ENCODE peak calls at places on chromosomes 6 and 20, in nine cellular contexts. D is AG04450, P is ascending aorta, S is mucosa of descending colon, E is GM13976, I is pancreas, L is AG09319, O is neural crest cell, W is mammary epithelial cell. U is an unnamed sample.
A peak's percentile ranks its signal among the peaks of the same experiment; 100 is the strongest.

GRCh38 chr20:46955601-46956556 is 61.2 kb downstream of the EYA2 start:
- DNase-seq in W (peak; percentile 34), D (peak; percentile 39), P (no peak), E (no peak), L (no peak), I (no peak), S (no peak), O (no peak), U (no peak)

GRCh38 chr6:220736-221475 is 71.4 kb upstream of the DUSP22 start:
- DNase-seq in W (no peak), I (no peak), S (no peak), L (no peak), P (peak; percentile 13), E (no peak), D (no peak), O (no peak), U (no peak)

GRCh38 chr6:20802596-20802995 is 268.3 kb downstream of the CDKAL1 start:
- DNase-seq in E (no peak), L (no peak), P (no peak), W (no peak), O (no peak), S (no peak), I (no peak), D (no peak), U (no peak)

GRCh38 chr6:18503187-18503586 is 116.0 kb downstream of the RNF144B start:
- DNase-seq in W (no peak), O (no peak), S (no peak), L (no peak), P (no peak), E (no peak), I (no peak), D (no peak), U (no peak)

GRCh38 chr6:170184324-170184723 is 106.6 kb downstream of the DLL1 start:
- DNase-seq in L (no peak), O (no peak), W (no peak), P (no peak), D (no peak), E (no peak), S (no peak), I (no peak), U (no peak)

GRCh38 chr6:116409756-116410155 is 39.0 kb downstream of the DSE start:
- DNase-seq in L (no peak), I (no peak), D (no peak), E (peak; percentile 65), O (no peak), S (no peak), W (no peak), P (no peak), U (peak; percentile 57)

GRCh38 chr6:100670056-100670455 is 205.3 kb upstream of the SIM1 start:
- DNase-seq in O (no peak), D (no peak), L (no peak), E (no peak), S (no peak), W (no peak), P (no peak), I (no peak), U (no peak)

GRCh38 chr20:17850674-17851006 is 118.0 kb downstream of the SNX5 start:
- DNase-seq in D (no peak), P (no peak), O (no peak), W (no peak), S (no peak), L (no peak), I (no peak), E (no peak), U (no peak)

GRCh38 chr6:33091957-33092356 is 16.2 kb downstream of the HLA-DPB1 start:
- DNase-seq in L (no peak), D (no peak), P (no peak), E (peak; percentile 69), O (no peak), S (peak; percentile 51), I (no peak), W (no peak), U (peak; percentile 50)

GRCh38 chr20:49914310-49915117 is 815 bp downstream of the SPATA2 start:
- DNase-seq in P (no peak), S (peak; percentile 40), I (peak; percentile 57), L (no peak), O (no peak), D (no peak), E (peak; percentile 36), W (peak; percentile 37), U (no peak)

GRCh38 chr6:137570307-137570832 is 76.2 kb upstream of the OLIG3 start:
- DNase-seq in O (no peak), I (no peak), D (no peak), E (no peak), L (no peak), S (no peak), P (no peak), W (no peak), U (no peak)

DNA sequence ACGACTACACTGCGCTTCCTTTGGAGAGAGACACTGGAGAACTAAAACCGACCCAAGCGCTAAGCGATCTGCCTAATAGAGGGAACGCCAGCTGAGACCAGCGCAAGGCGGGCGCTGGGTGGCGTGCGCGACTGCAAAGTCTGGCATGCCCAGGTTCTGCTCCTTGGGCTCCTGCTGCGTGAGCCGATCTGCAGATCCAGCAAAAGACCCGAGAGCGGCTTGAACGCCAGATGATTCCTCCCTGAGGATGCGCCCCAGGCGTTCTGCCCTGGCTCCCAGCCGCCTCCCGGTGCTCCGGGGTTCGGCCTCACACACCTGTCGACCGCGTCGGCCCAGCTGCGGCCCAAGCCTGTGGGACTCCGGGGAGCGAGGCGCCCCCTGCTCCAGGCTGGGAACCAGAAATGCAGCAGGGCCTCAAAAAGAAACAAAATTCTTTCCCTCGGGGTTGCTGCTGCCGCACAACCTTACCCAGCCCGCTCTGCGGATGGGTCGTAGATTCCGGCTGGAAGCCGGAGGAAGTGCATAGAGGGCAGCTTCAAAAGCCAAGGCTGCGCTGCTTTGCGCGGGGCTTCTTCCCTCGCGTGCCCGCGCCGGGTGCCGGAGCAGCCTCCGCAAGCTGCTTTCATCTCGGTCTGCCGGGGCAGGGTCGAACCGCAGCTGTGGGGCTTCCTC is 17.9 kb upstream of the PRDM13 start:
- DNase-seq in E (peak; percentile 77), S (peak; percentile 80), L (peak; percentile 24), I (peak; percentile 63), O (peak; percentile 55), W (peak; percentile 73), D (peak; percentile 23), P (peak; percentile 78), U (peak; percentile 68)
- TF ChIP-seq CTCF in E (peak; percentile 81), S (no peak), L (peak; percentile 53), I (peak; percentile 24), O (peak; percentile 60), W (peak; percentile 79), D (peak; percentile 48), P (peak; percentile 20), U (peak; percentile 91)

GRCh38 chr6:122775975-122776374 is 3.5 kb upstream of the FABP7 start:
- DNase-seq in O (no peak), D (no peak), W (no peak), E (no peak), I (no peak), S (no peak), P (no peak), L (no peak), U (no peak)

GRCh38 chr6:122772724-122773123 is 6.8 kb upstream of the FABP7 start:
- DNase-seq in I (no peak), W (peak; percentile 5), L (no peak), O (no peak), S (no peak), D (no peak), P (no peak), E (no peak), U (no peak)

GRCh38 chr6:122766256-122766655 is 13.3 kb upstream of the FABP7 start:
- DNase-seq in E (no peak), S (no peak), W (no peak), L (no peak), I (no peak), D (no peak), O (no peak), P (no peak), U (no peak)

DNA sequence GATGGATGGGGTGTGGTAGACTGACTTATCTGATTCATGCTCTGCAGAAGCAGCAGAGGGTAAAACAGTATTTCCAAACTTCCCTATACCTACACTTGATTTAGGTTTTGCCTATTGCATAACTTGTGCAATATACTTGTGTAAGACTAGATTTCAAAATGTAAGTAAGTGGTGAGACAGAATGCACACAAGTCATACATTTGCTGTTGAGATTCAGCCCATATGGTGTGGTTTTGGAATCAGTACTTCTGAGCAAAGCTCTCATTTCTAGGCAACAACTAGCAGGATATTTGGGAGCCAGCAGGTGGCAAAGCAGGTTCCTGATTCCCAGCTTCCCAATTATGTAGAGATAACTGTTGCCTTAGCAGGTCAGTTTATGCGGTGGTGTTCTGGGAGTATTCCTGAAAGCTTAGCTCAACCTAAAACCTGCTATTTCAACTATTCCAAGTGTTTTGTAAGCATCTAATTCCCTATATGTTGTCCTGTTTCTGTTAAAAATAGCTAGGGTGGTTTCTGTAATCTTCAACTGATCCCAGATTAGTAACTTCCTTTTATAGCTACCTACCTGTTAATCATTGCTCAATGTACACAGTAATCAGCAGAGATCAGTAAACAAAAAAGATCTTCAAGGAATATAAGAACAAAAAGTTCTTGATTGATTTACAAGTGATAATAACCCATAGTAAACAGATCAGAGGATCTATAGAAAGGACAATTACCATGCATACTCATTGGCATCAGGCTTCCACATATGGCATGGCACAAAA is 8.5 kb upstream of the FABP7 start:
- DNase-seq in W (no peak), E (no peak), D (no peak), I (peak; percentile 48), L (no peak), S (no peak), P (no peak), O (no peak), U (no peak)
- TF ChIP-seq CTCF in W (peak; percentile 43), E (no peak), D (no peak), I (no peak), L (no peak), S (no peak), P (no peak), O (no peak), U (no peak)

DNA sequence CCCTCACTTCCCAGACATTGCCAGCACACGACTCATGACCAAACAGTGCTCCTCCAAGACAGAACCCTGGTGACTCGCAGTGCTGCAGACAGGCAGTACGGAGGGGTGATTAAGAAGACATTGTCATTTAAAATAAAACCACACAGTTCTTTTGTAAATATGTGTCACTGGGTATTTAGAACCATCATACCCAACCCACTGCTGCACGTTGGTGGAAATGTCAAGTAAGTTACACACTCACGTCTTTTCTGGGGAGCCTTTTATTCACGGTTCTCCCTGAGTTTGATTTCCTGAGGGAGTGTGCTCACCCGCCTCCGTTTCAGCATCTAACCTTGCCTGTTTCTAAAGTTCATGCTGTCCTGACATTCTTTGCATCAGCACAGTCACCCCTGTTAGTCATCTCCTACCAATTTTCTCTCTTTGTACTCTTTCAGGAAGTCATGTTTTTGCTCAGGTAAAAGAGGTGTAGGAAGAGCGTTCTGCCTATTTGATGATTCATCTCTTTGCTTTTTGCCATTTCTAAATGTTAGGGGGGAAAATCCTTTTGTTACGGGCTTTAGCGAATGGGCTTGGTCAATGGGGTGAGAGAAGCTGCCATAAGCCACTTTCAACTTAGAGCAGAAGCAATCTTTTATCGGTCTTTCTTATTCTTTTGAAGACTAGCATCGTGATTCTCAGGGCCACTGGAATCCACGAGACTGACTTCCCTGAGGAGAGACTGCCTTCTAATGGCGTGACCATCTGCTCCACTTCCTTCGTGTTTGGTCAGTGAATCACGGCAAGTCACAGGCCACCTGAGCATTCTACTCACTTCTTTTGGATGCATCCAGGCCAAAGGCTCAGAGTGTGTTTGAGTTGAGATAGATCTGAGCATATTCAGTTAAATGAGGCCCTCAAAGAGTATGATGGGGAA is 512.8 kb upstream of the JARID2 start:
- DNase-seq in E (no peak), L (no peak), P (peak; percentile 38), S (no peak), O (no peak), I (no peak), D (no peak), W (peak; percentile 95), U (no peak)
- TF ChIP-seq CTCF in E (no peak), L (no peak), P (no peak), S (no peak), O (no peak), I (no peak), D (no peak), W (no peak), U (no peak)

GRCh38 chr6:166420351-166420750 is 37.6 kb upstream of the MPC1 start:
- DNase-seq in D (no peak), I (no peak), E (no peak), P (no peak), W (no peak), L (no peak), S (no peak), O (no peak), U (no peak)
- TF ChIP-seq CTCF in D (no peak), I (no peak), E (no peak), P (no peak), W (peak; percentile 7), L (no peak), S (no peak), O (peak; percentile 31), U (no peak)